ENCODE peak calls at places on chromosomes 6 and 20, in seven cellular contexts. G is bronchial epithelial cell; U is naive thymus-derived CD8-positive, alpha-beta T cell; V is stimulated activated CD4-positive, alpha-beta T cell treated with anti-CD3 and anti-CD28 coated beads, Interleukin-1b, Interleukin-23, amount 100 ng/mL, for 24 hours; Y is AG09319; H is NT2/D1; S is foreskin fibroblast. R is an unnamed sample.

GRCh38 chr6:161922631-161923119 is 648.8 kb upstream of the AGPAT4 start:
- DNase-seq in H (peak; percentile 38), Y (peak; percentile 24), V (no peak), U (no peak), S (peak; percentile 6), G (peak; percentile 77), R (no peak)

GRCh38 chr6:3737149-3737830 is 14.2 kb downstream of the PXDC1 start:
- DNase-seq in S (no peak), V (no peak), U (no peak), G (no peak), Y (no peak), H (no peak), R (no peak)

GRCh38 chr6:38012573-38012972 is 193.0 kb downstream of the ZFAND3 start:
- DNase-seq in S (peak; percentile 24), V (no peak), H (peak; percentile 9), G (peak; percentile 55), U (peak; percentile 32), Y (no peak), R (no peak)

GRCh38 chr6:161272600-161273355 is 1.1 kb downstream of the AGPAT4 start:
- DNase-seq in V (no peak), Y (no peak), U (no peak), H (no peak), S (peak; percentile 29), G (peak; percentile 53), R (peak; percentile 63)

GRCh38 chr6:56144538-56145324 is 102.6 kb downstream of the COL21A1 start:
- DNase-seq in U (no peak), S (peak; percentile 88), H (no peak), Y (peak; percentile 4), V (no peak), G (peak; percentile 83), R (peak; percentile 13)

GRCh38 chr6:112665114-112665513 is 318.0 kb downstream of the RFPL4B start:
- DNase-seq in G (no peak), S (peak; percentile 57), H (no peak), U (no peak), Y (no peak), V (no peak), R (peak; percentile 91)

GRCh38 chr20:56202493-56203077 is 45.9 kb upstream of the MC3R start:
- DNase-seq in Y (no peak), V (no peak), G (peak; percentile 13), U (no peak), S (no peak), H (no peak), R (peak; percentile 4)

GRCh38 chr20:52937701-52938100 is 34.5 kb upstream of the TSHZ2 start:
- DNase-seq in S (no peak), V (no peak), G (no peak), U (no peak), Y (no peak), H (no peak), R (no peak)

GRCh38 chr20:51121901-51122412 is 99.0 kb upstream of the KCNG1 start:
- DNase-seq in S (no peak), H (no peak), G (peak; percentile 64), U (no peak), V (no peak), Y (no peak), R (peak; percentile 17)

GRCh38 chr6:163717106-163717764 is 302.7 kb downstream of the QKI start:
- DNase-seq in Y (no peak), U (no peak), G (no peak), H (no peak), S (no peak), V (no peak), R (no peak)

GRCh38 chr20:57851025-57851682 is 141.3 kb upstream of the PMEPA1 start:
- DNase-seq in Y (no peak), S (no peak), H (no peak), V (no peak), G (no peak), U (no peak), R (no peak)

GRCh38 chr20:49989234-49990065 is 6.7 kb downstream of the SNAI1 start:
- DNase-seq in Y (peak; percentile 83), S (peak; percentile 89), U (no peak), V (no peak), H (peak; percentile 71), G (no peak), R (peak; percentile 75)

GRCh38 chr20:54158226-54158625 is 15.6 kb downstream of the CYP24A1 start:
- DNase-seq in U (no peak), Y (no peak), H (no peak), V (no peak), G (no peak), S (no peak), R (no peak)

R was measured in HFFc6.